ENCODE peak calls at places on chromosomes 1 and 21, in ten cellular contexts. R, I, B, Z, F, L, G, D, J and H are unnamed samples.

GRCh38 chr1:26360051-26360806 is 6.3 kb upstream of the CRYBG2 start:
- DNase-seq in I (peak), D (peak), R (peak), G (no peak), J (no peak), B (no peak), L (no peak), Z (peak), F (no peak), H (no peak)

GRCh38 chr1:171645553-171646336 is 6.7 kb downstream of the MYOC start:
- DNase-seq in B (no peak), F (no peak), J (peak), G (no peak), Z (no peak), L (no peak), R (no peak), I (no peak), D (no peak), H (no peak)

GRCh38 chr1:229597877-229598276 is 28.0 kb downstream of the TAF5L start:
- DNase-seq in L (no peak), J (no peak), I (no peak), D (no peak), B (no peak), Z (no peak), G (no peak), F (no peak), R (no peak), H (no peak)

GRCh38 chr1:36458910-36459309 is 5.3 kb downstream of the MRPS15 start:
- DNase-seq in J (no peak), D (peak), I (no peak), G (no peak), Z (peak), R (no peak), B (peak), L (no peak), F (no peak), H (no peak)

GRCh38 chr1:106798991-106799390 is 257.5 kb upstream of the PRMT6 start:
- DNase-seq in L (no peak), B (no peak), R (no peak), I (no peak), D (no peak), G (no peak), F (no peak), J (no peak), Z (no peak), H (no peak)

GRCh38 chr1:107997846-107998245 is 32.9 kb upstream of the VAV3 start:
- DNase-seq in F (no peak), Z (no peak), I (no peak), D (no peak), L (no peak), R (no peak), B (no peak), J (no peak), G (no peak), H (no peak)

GRCh38 chr1:38623529-38623928 is 236.0 kb downstream of the RRAGC start:
- DNase-seq in Z (no peak), G (no peak), F (no peak), L (no peak), B (no peak), J (no peak), R (no peak), I (no peak), D (no peak), H (no peak)

GRCh38 chr1:240906477-240906876 is 294.5 kb upstream of the GREM2 start:
- DNase-seq in D (no peak), R (no peak), F (no peak), Z (no peak), G (no peak), L (no peak), B (no peak), I (no peak), J (no peak), H (no peak)

GRCh38 chr21:39105341-39105765 is 77.9 kb downstream of the PSMG1 start:
- DNase-seq in J (no peak), F (no peak), G (no peak), D (no peak), R (no peak), B (no peak), Z (no peak), I (no peak), L (no peak), H (no peak)

GRCh38 chr1:65075123-65075976 is 72.7 kb upstream of the AK4 start:
- DNase-seq in D (peak), Z (peak), J (peak), G (peak), B (no peak), I (peak), R (peak), F (peak), L (no peak), H (no peak)

GRCh38 chr1:176567190-176567794 is 104.3 kb downstream of the PAPPA2 start:
- DNase-seq in I (no peak), R (no peak), G (peak), D (no peak), B (no peak), L (no peak), J (no peak), Z (no peak), F (no peak), H (no peak)

GRCh38 chr1:234862944-234863515 is 253.1 kb upstream of the IRF2BP2 start:
- DNase-seq in D (no peak), Z (no peak), R (no peak), J (peak), G (peak), L (peak), B (no peak), I (peak), F (peak), H (peak)

GRCh38 chr1:155049651-155050559 is 1.2 kb upstream of the ADAM15 start:
- DNase-seq in I (no peak), L (no peak), F (peak), J (no peak), B (no peak), R (no peak), Z (no peak), D (no peak), G (peak), H (no peak)

GRCh38 chr1:150760003-150760402 is 5.6 kb downstream of the CTSS start:
- DNase-seq in J (no peak), D (no peak), L (no peak), I (no peak), F (no peak), B (no peak), Z (no peak), G (no peak), R (no peak), H (no peak)

GRCh38 chr1:9842073-9842711 is 18.4 kb upstream of the CLSTN1 start:
- DNase-seq in D (no peak), F (no peak), Z (no peak), B (no peak), G (no peak), L (no peak), J (no peak), I (peak), R (no peak), H (no peak)

GRCh38 chr1:246687002-246687401 is 37.2 kb upstream of the SCCPDH start:
- DNase-seq in F (no peak), R (no peak), I (peak), J (no peak), L (no peak), Z (no peak), D (no peak), G (no peak), B (no peak), H (no peak)

GRCh38 chr1:117563492-117563875 is 42.4 kb upstream of the TENT5C start:
- DNase-seq in F (no peak), I (no peak), R (no peak), D (no peak), G (no peak), L (no peak), J (no peak), B (no peak), Z (no peak), H (no peak)

GRCh38 chr1:107726860-107727259 is 238.1 kb downstream of the VAV3 start:
- DNase-seq in Z (no peak), F (no peak), I (no peak), R (no peak), J (no peak), G (no peak), D (no peak), B (no peak), L (no peak), H (no peak)

GRCh38 chr1:31788825-31789256 is 24.7 kb upstream of the ADGRB2 start:
- DNase-seq in Z (no peak), J (no peak), D (no peak), I (no peak), L (no peak), G (peak), B (no peak), R (no peak), F (no peak), H (peak)